ENCODE peak calls at places on chromosomes 7 and 10, in nine cellular contexts. S, H, I, P, E, B, F, M and T are unnamed samples.

GRCh38 chr10:124579003-124579384 is 117.4 kb downstream of the LHPP start:
- DNase-seq in S (no peak), H (peak), I (no peak), P (no peak), E (no peak), B (peak), F (no peak), M (no peak), T (no peak)

GRCh38 chr10:127309609-127310008 is 113.2 kb upstream of the INSYN2A start:
- DNase-seq in S (no peak), H (no peak), I (no peak), P (no peak), E (no peak), B (peak), F (peak), M (no peak), T (peak)

GRCh38 chr10:133226251-133226808 is 3.7 kb upstream of the UTF1 start:
- DNase-seq in S (no peak), H (no peak), I (no peak), P (no peak), E (no peak), B (no peak), F (no peak), M (no peak), T (no peak)

GRCh38 chr7:101859411-101860106 is 42.1 kb downstream of the CUX1 start:
- DNase-seq in S (no peak), H (no peak), I (no peak), P (no peak), E (no peak), B (no peak), F (no peak), M (no peak), T (peak)

GRCh38 chr10:72320676-72321247 is 34.0 kb downstream of the DNAJB12 start:
- DNase-seq in S (peak), H (peak), I (peak), P (peak), E (peak), B (peak), F (peak), M (peak), T (peak)

GRCh38 chr7:26369519-26370385 is 78.1 kb downstream of the SNX10 start:
- DNase-seq in S (peak), H (peak), I (peak), P (peak), E (no peak), B (peak), F (peak), M (peak), T (peak)

GRCh38 chr10:13924020-13924725 is 337.4 kb downstream of the PRPF18 start:
- DNase-seq in S (no peak), H (peak), I (no peak), P (peak), E (peak), B (peak), F (peak), M (peak), T (no peak)

GRCh38 chr10:17742918-17743317 is 9.1 kb upstream of the TMEM236 start:
- DNase-seq in S (peak), H (peak), I (peak), P (peak), E (no peak), B (peak), F (peak), M (peak), T (peak)

GRCh38 chr7:6226194-6226799 is 46.1 kb downstream of the CYTH3 start:
- DNase-seq in S (no peak), H (no peak), I (no peak), P (no peak), E (no peak), B (no peak), F (peak), M (no peak), T (no peak)

GRCh38 chr10:79070611-79071534 is 2.1 kb downstream of the ZMIZ1 start:
- DNase-seq in S (peak), H (peak), I (peak), P (peak), E (no peak), B (peak), F (peak), M (peak), T (peak)

GRCh38 chr7:128812514-128813168 is 17.6 kb upstream of the FLNC start:
- DNase-seq in S (peak), H (no peak), I (no peak), P (no peak), E (no peak), B (no peak), F (no peak), M (no peak), T (peak)

GRCh38 chr10:3165196-3165595 is 7.4 kb downstream of the PITRM1 start:
- DNase-seq in S (peak), H (no peak), I (no peak), P (no peak), E (no peak), B (no peak), F (no peak), M (no peak), T (no peak)

GRCh38 chr10:117339569-117339968 is 35.7 kb downstream of the PDZD8 start:
- DNase-seq in S (no peak), H (no peak), I (no peak), P (no peak), E (no peak), B (peak), F (peak), M (no peak), T (no peak)

GRCh38 chr7:129739427-129739826 is 127.9 kb downstream of the NRF1 start:
- DNase-seq in S (no peak), H (peak), I (no peak), P (peak), E (no peak), B (peak), F (peak), M (no peak), T (peak)

GRCh38 chr7:133987582-133987981 is 139.6 kb upstream of the LRGUK start:
- DNase-seq in S (no peak), H (no peak), I (no peak), P (no peak), E (no peak), B (no peak), F (no peak), M (no peak), T (no peak)

GRCh38 chr10:131221632-131222277 is 89.8 kb downstream of the TCERG1L start:
- DNase-seq in S (no peak), H (no peak), I (no peak), P (no peak), E (no peak), B (no peak), F (no peak), M (no peak), T (no peak)

GRCh38 chr10:72615985-72616384 is 9.9 kb downstream of the MICU1 start:
- DNase-seq in S (no peak), H (no peak), I (no peak), P (peak), E (no peak), B (no peak), F (no peak), M (no peak), T (no peak)

GRCh38 chr7:3107889-3108570 is 64.4 kb upstream of the CARD11 start:
- DNase-seq in S (no peak), H (peak), I (no peak), P (peak), E (no peak), B (peak), F (no peak), M (no peak), T (no peak)

GRCh38 chr10:28370107-28370835 is 67.4 kb upstream of the MPP7 start:
- DNase-seq in S (no peak), H (no peak), I (no peak), P (no peak), E (no peak), B (no peak), F (no peak), M (no peak), T (no peak)

GRCh38 chr7:30656006-30656575 is 26.2 kb downstream of the CRHR2 start:
- DNase-seq in S (no peak), H (no peak), I (no peak), P (no peak), E (no peak), B (no peak), F (no peak), M (no peak), T (no peak)

GRCh38 chr10:126569513-126570447 is 100.7 kb downstream of the C10orf90 start:
- DNase-seq in S (no peak), H (peak), I (no peak), P (peak), E (peak), B (peak), F (peak), M (peak), T (no peak)

GRCh38 chr10:110947061-110947595 is 27.7 kb downstream of the SHOC2 start:
- DNase-seq in S (no peak), H (peak), I (no peak), P (peak), E (peak), B (peak), F (peak), M (no peak), T (no peak)